ENCODE peak calls at places on chromosomes 5 and 9, in six cellular contexts. J is C1 segment of cervical spinal cord; P is GM12892; F is stimulated activated CD8-positive, alpha-beta memory T cell treated with anti-CD3 and anti-CD28 coated beads, Interleukin-7, amount 100 ng/mL, for 1 hour; S is neuronal stem cell; N is SK-N-DZ. C is an unnamed sample.
A peak's percentile ranks its signal among the peaks of the same experiment; 100 is the strongest.

GRCh38 chr5:146732966-146733365 is 145.6 kb downstream of the PPP2R2B start:
- DNase-seq in F (no peak), J (no peak), P (no peak), N (no peak), S (no peak), C (no peak)

GRCh38 chr5:39760385-39761198 is 335.8 kb upstream of the DAB2 start:
- DNase-seq in P (no peak), N (no peak), J (no peak), F (no peak), S (no peak), C (peak; percentile 10)

GRCh38 chr5:1723957-1724821 is 75.4 kb downstream of the MRPL36 start:
- DNase-seq in N (no peak), S (no peak), J (no peak), P (no peak), F (no peak), C (no peak)

GRCh38 chr9:133023117-133023890 is 7.5 kb upstream of the GTF3C5 start:
- DNase-seq in J (no peak), S (no peak), N (peak; percentile 39), P (no peak), F (no peak), C (no peak)

GRCh38 chr5:177419045-177419444 is 7.4 kb upstream of the GRK6 start:
- DNase-seq in F (no peak), S (no peak), P (no peak), N (no peak), J (no peak), C (no peak)

GRCh38 chr5:35117960-35118359 is 70.2 kb upstream of the AGXT2 start:
- DNase-seq in F (no peak), P (no peak), N (no peak), J (no peak), S (no peak), C (no peak)

GRCh38 chr9:35716236-35716635 is 15.8 kb downstream of the TLN1 start:
- DNase-seq in F (no peak), N (no peak), S (no peak), J (no peak), P (no peak), C (no peak)

GRCh38 chr5:160774646-160775313 is 77.2 kb downstream of the ATP10B start:
- DNase-seq in F (no peak), S (peak; percentile 27), J (no peak), P (no peak), N (no peak), C (no peak)

GRCh38 chr9:9942764-9943424 is 669.9 kb downstream of the PTPRD start:
- DNase-seq in J (peak; percentile 1), P (no peak), S (peak; percentile 73), N (peak; percentile 50), F (no peak), C (no peak)

GRCh38 chr9:79465171-79465570 is 106.6 kb upstream of the TLE4 start:
- DNase-seq in S (no peak), F (no peak), P (no peak), N (peak; percentile 62), J (no peak), C (no peak)